ENCODE peak calls at places on chromosomes 1 and 21, in ten cellular contexts. M is sigmoid colon; R is left ventricle myocardium inferior; C is DND-41; J is CD4-positive, alpha-beta memory T cell; O is fibroblast of lung; E is suprapubic skin; W is CD8-positive, alpha-beta memory T cell; H is RWPE1; K is colonic mucosa. T is an unnamed sample.

GRCh38 chr1:246001821-246002220 is 505.3 kb downstream of the SMYD3 start:
- DNase-seq in M (no peak), R (no peak), C (no peak), J (no peak), O (peak), E (no peak), W (no peak), H (no peak), K (no peak), T (no peak)

GRCh38 chr1:57590978-57591377 is 167.1 kb upstream of the DAB1 start:
- DNase-seq in M (no peak), R (no peak), C (no peak), J (no peak), O (no peak), E (no peak), W (no peak), H (peak), K (no peak), T (no peak)

GRCh38 chr1:227928811-227929375 is 18.8 kb downstream of the WNT9A start:
- DNase-seq in M (no peak), R (no peak), C (no peak), J (no peak), O (no peak), E (no peak), W (no peak), H (no peak), K (no peak), T (no peak)

GRCh38 chr1:205545991-205546390 is 41.5 kb downstream of the CDK18 start:
- DNase-seq in M (no peak), R (no peak), C (no peak), J (no peak), O (no peak), E (peak), W (no peak), H (no peak), K (peak), T (no peak)

GRCh38 chr1:206067486-206068302 is 14.7 kb downstream of the RHEX start:
- DNase-seq in M (no peak), R (no peak), C (no peak), J (no peak), O (no peak), E (no peak), W (no peak), H (no peak), K (no peak), T (no peak)

GRCh38 chr1:240658312-240658975 is 46.5 kb upstream of the GREM2 start:
- DNase-seq in M (no peak), R (no peak), C (no peak), J (no peak), O (peak), E (no peak), W (no peak), H (no peak), K (no peak), T (no peak)

GRCh38 chr1:60753508-60753907 is 328.9 kb upstream of the NFIA start:
- DNase-seq in M (no peak), R (no peak), C (no peak), J (no peak), O (no peak), E (no peak), W (no peak), H (no peak), K (no peak), T (no peak)

GRCh38 chr1:82225407-82226197 is 424.9 kb downstream of the ADGRL2 start:
- DNase-seq in M (no peak), R (no peak), C (no peak), J (no peak), O (peak), E (no peak), W (no peak), H (peak), K (no peak), T (no peak)

GRCh38 chr1:90708236-90708786 is 8.8 kb downstream of the BARHL2 start:
- DNase-seq in M (no peak), R (no peak), C (no peak), J (no peak), O (no peak), E (no peak), W (no peak), H (no peak), K (no peak), T (no peak)

GRCh38 chr1:240027059-240027462 is 64.6 kb upstream of the FMN2 start:
- DNase-seq in M (no peak), R (no peak), C (peak), J (no peak), O (peak), E (no peak), W (no peak), H (peak), K (peak), T (no peak)

GRCh38 chr21:36400719-36401118 is 15.5 kb downstream of the CHAF1B start:
- DNase-seq in M (peak), R (no peak), C (no peak), J (no peak), O (no peak), E (no peak), W (no peak), H (no peak), K (no peak), T (no peak)

GRCh38 chr21:31612889-31613785 is 46.4 kb upstream of the SOD1 start:
- DNase-seq in M (no peak), R (no peak), C (no peak), J (no peak), O (peak), E (no peak), W (no peak), H (no peak), K (no peak), T (no peak)

GRCh38 chr1:243605604-243606003 is 244.4 kb downstream of the AKT3 start:
- DNase-seq in M (no peak), R (no peak), C (no peak), J (no peak), O (peak), E (no peak), W (no peak), H (no peak), K (no peak), T (no peak)

GRCh38 chr1:215539803-215540575 is 27.1 kb upstream of the KCTD3 start:
- DNase-seq in M (peak), R (no peak), C (no peak), J (no peak), O (peak), E (no peak), W (no peak), H (no peak), K (no peak), T (no peak)

GRCh38 chr1:54248966-54249365 is 49.0 kb downstream of the MRPL37 start:
- DNase-seq in M (no peak), R (no peak), C (no peak), J (no peak), O (no peak), E (no peak), W (no peak), H (no peak), K (no peak), T (no peak)
- H3K27ac ChIP-seq in M (peak), R (no peak), C (no peak), J (no peak), O (no peak), E (peak), W (no peak), H (no peak), K (no peak), T (no peak)

DNA sequence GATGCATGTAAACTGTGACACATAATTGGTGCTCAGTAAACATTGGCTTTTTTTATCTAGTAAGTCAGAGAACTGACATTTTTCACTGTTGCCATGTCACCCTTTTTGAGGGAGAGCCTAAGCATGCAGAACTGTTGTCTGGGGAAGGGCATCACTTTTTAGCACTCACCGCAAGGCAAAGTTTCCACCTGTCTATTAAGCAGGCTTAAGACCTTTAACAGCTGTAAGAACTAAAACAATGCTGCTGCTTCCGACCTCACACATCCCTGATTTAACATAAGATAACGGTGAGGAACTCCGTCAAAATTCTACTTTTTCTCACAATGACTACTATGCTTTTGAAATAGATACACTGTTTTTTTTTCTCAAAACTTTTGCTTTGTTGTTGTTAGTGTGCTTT is 554.8 kb downstream of the NUF2 start:
- DNase-seq in M (no peak), R (no peak), C (no peak), J (no peak), O (peak), E (no peak), W (no peak), H (no peak), K (no peak), T (no peak)
- H3K27ac ChIP-seq in M (peak), R (peak), C (no peak), J (no peak), O (no peak), E (peak), W (no peak), H (no peak), K (no peak), T (no peak)

DNA sequence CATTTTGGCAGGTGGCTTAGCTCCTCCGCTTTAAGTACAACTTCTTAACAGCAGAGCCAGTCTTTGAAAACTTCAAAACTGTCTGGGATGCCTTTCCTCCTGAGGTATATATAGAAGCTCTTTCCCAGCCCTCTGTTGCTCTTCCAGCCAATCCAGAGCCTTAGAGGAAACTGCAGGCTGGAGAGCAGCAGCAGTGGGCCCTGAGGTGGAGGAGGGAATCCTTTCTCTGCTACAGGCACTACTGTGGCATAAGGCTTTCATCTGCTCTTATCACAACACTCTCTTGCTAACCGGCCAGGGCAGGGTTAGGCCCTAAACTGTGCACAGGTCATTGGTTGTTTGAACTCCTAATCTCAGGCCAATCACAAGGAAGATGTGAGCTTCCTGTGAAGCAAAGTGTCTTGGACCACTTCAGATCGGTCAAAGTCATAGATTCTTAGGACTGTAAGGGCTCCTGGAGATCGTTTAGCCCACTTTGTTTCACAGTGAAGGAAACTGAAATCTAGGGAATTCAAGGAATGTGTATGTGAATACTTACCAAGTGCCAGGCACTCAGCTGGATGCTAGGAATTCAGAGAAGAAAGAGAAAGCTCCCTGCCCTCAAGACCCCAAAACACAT is at the start of gene RGS5:
- DNase-seq in M (no peak), R (no peak), C (no peak), J (no peak), O (peak), E (no peak), W (no peak), H (no peak), K (no peak), T (no peak)
- H3K27ac ChIP-seq in M (peak), R (peak), C (no peak), J (no peak), O (no peak), E (no peak), W (no peak), H (no peak), K (no peak), T (no peak)

GRCh38 chr1:27391511-27392095 is 819 bp upstream of the GPR3 start:
- DNase-seq in M (peak), R (peak), C (no peak), J (no peak), O (peak), E (no peak), W (peak), H (no peak), K (peak), T (no peak)
- H3K27ac ChIP-seq in M (peak), R (peak), C (no peak), J (no peak), O (peak), E (no peak), W (no peak), H (peak), K (no peak), T (no peak)

DNA sequence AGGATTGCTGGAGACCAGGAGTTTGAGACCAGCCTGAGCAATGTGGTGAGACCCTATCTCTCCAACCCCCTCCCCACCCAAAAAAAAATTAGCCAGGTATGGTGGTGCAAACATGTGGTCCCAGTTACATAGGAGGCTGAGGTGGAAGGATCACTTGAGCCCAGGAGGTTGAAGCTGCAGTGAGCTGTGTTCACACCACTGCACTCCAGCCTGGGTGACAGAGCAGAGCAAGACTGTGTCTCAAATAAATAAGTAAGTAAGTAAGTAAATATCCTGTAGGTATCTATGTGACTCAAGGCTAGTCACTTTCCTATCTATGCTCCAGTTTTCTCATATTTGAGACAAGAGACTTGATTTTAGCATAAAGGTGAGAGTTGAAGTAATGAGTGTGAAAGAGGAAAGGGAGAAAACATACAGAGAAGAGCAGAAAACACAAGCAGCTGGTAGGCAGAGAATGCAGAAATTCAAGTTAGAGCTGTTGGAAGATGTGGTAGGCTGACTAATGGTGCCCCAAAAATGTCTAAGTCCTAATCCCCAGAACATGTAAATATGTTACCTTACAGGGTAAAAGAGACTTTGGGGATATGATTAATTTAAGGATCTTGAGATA is 7.5 kb downstream of the PPP1R12B start:
- DNase-seq in M (no peak), R (no peak), C (no peak), J (no peak), O (no peak), E (no peak), W (no peak), H (no peak), K (no peak), T (no peak)
- H3K27ac ChIP-seq in M (no peak), R (peak), C (no peak), J (no peak), O (no peak), E (no peak), W (no peak), H (no peak), K (no peak), T (no peak)

DNA sequence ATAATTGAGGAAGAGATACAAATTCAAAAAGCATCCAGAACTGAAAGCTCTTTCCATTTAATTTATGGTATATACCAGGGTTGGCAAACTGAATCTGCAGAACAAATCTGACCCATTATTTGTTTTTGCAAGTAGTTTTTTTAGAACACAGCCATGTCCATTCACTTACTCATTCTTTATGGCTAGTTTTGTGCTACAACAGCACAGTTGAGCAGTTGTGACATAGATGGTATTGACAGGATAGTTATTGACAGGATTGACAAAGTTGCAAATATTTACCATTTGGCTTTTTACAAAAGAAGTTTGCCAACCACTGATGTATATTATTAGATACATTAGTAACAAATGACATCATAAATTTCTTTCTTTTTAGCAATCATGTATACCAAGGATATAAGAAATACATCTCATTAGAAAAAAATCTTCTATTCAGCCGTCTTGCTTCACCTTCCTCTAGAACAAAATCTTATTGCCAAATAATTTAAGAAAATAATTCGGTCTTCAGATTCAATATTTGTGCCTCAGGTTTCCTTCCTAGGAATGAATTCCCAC is 9.4 kb downstream of the ADAMTS1 start:
- DNase-seq in M (no peak), R (no peak), C (no peak), J (no peak), O (no peak), E (no peak), W (no peak), H (no peak), K (no peak), T (no peak)
- H3K27ac ChIP-seq in M (no peak), R (no peak), C (peak), J (no peak), O (no peak), E (no peak), W (no peak), H (no peak), K (no peak), T (no peak)

DNA sequence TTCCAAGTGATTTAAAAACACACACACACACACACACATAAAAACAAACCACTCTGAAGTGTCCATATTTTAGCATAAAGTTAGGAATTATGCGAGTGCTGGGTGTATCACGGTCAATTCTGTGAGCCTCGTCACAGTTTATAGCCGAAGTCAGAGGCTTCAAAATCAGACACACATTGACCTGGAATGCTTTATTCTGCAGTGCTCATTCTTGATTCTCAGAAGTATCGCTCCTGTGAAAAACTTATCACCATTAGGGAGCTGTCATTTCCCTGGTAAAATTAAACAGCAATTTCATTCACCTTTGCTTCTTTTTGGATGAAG is 8.7 kb upstream of the IRF2BP2 start:
- DNase-seq in M (no peak), R (no peak), C (no peak), J (no peak), O (no peak), E (no peak), W (no peak), H (no peak), K (no peak), T (no peak)
- H3K27ac ChIP-seq in M (peak), R (peak), C (no peak), J (no peak), O (peak), E (peak), W (no peak), H (no peak), K (peak), T (no peak)

T was measured in CD4-positive, alpha-beta T cell.